ENCODE peak calls at places on chromosomes 5 and 9, in nine cellular contexts. G is A549, Y is upper lobe of left lung, A is ovary, J is H1, F is stomach, E is transverse colon, S is HepG2, T is suprapubic skin. L is an unnamed sample.
A peak's percentile ranks its signal among the peaks of the same experiment; 100 is the strongest.

GRCh38 chr9:37976714-37977477 is 73.0 kb upstream of the SLC25A51 start:
- DNase-seq in G (no peak), Y (no peak), A (no peak), J (no peak), F (no peak), E (no peak), S (no peak), T (no peak), L (peak; percentile 78)

GRCh38 chr5:151081426-151082273 is 816 bp upstream of the TNIP1 start:
- DNase-seq in G (no peak), Y (no peak), A (no peak), J (no peak), F (no peak), E (no peak), S (peak; percentile 65), T (no peak), L (no peak)

GRCh38 chr9:93084471-93084881 is 11.5 kb upstream of the CARD19 start:
- DNase-seq in G (no peak), Y (peak; percentile 18), A (peak; percentile 16), J (no peak), F (no peak), E (no peak), S (no peak), T (peak; percentile 46), L (peak; percentile 50)

GRCh38 chr9:105912868-105913516 is 218.7 kb downstream of the TMEM38B start:
- DNase-seq in G (peak; percentile 28), Y (no peak), A (no peak), J (no peak), F (no peak), E (no peak), S (no peak), T (no peak), L (no peak)

GRCh38 chr5:158013303-158013702 is 154.4 kb upstream of the CLINT1 start:
- DNase-seq in G (no peak), Y (no peak), A (no peak), J (peak; percentile 54), F (no peak), E (no peak), S (no peak), T (no peak), L (no peak)

GRCh38 chr9:136043386-136044054 is 51.6 kb downstream of the NACC2 start:
- DNase-seq in G (no peak), Y (no peak), A (no peak), J (peak; percentile 41), F (peak; percentile 8), E (no peak), S (no peak), T (no peak), L (peak; percentile 45)

GRCh38 chr5:29037716-29038115 is 1999.3 kb upstream of the CDH9 start:
- DNase-seq in G (no peak), Y (no peak), A (no peak), J (no peak), F (no peak), E (no peak), S (no peak), T (no peak), L (no peak)

GRCh38 chr5:113896789-113897188 is 383.3 kb downstream of the YTHDC2 start:
- DNase-seq in G (no peak), Y (no peak), A (no peak), J (no peak), F (no peak), E (no peak), S (no peak), T (no peak), L (no peak)

GRCh38 chr5:149420509-149421371 is 41.6 kb upstream of the IL17B start:
- DNase-seq in G (no peak), Y (no peak), A (no peak), J (no peak), F (peak; percentile 34), E (no peak), S (no peak), T (peak; percentile 81), L (peak; percentile 88)

GRCh38 chr9:14661421-14662059 is 31.7 kb downstream of the ZDHHC21 start:
- DNase-seq in G (peak; percentile 38), Y (no peak), A (no peak), J (no peak), F (no peak), E (no peak), S (peak; percentile 27), T (no peak), L (no peak)

DNA sequence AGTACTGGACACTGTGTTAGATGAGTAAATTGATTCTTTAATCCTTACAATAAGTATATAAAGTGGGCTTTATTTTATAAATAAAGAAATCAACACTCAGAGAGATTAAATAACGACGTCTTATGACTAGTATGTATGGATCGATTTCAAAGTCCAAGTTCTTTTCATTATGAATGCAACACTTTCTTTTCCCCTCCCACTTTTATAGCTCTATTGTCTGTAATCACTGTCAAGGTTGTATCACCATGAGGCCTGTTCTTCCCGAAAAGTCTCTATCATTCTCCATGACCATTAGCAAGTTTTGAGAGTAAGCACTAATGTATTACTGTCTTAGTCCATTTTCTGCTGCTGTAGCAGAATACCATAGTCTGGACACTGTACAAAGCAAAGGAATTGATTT is 228.4 kb downstream of the TLR4 start:
- DNase-seq in G (no peak), Y (no peak), A (no peak), J (no peak), F (no peak), E (no peak), S (no peak), T (no peak), L (no peak)
- H3K27ac ChIP-seq in G (no peak overlapping the region), Y (no peak overlapping the region), A (no peak overlapping the region), J (no peak overlapping the region), F (no peak overlapping the region), E (no peak overlapping the region), S (no peak overlapping the region), T (no peak overlapping the region), L (no peak overlapping the region)

GRCh38 chr5:178199581-178200434 is 4.5 kb upstream of the HNRNPAB start:
- DNase-seq in G (no peak), Y (no peak), A (no peak), J (no peak), F (no peak), E (no peak), S (no peak), T (peak; percentile 36), L (peak; percentile 28)

GRCh38 chr5:178194026-178194425 is 6.9 kb upstream of the GMCL2 start:
- DNase-seq in G (no peak), Y (no peak), A (no peak), J (no peak), F (no peak), E (no peak), S (no peak), T (peak; percentile 42), L (no peak)

GRCh38 chr5:178198706-178199105 is 5.6 kb upstream of the HNRNPAB start:
- DNase-seq in G (no peak), Y (no peak), A (no peak), J (no peak), F (no peak), E (no peak), S (no peak), T (peak; percentile 47), L (peak; percentile 18)

GRCh38 chr5:178196413-178196812 is 7.9 kb upstream of the HNRNPAB start:
- DNase-seq in G (no peak), Y (no peak), A (no peak), J (no peak), F (no peak), E (no peak), S (no peak), T (peak; percentile 40), L (no peak)

GRCh38 chr5:178196986-178197385 is 7.3 kb upstream of the HNRNPAB start:
- DNase-seq in G (no peak), Y (no peak), A (no peak), J (peak; percentile 67), F (no peak), E (peak; percentile 27), S (peak; percentile 23), T (peak; percentile 40), L (peak; percentile 32)
- TF ChIP-seq CTCF in G (peak; percentile 14), Y (peak; percentile 22), A (no peak), J (peak; percentile 49), F (peak; percentile 12), E (peak; percentile 63), S (peak; percentile 70), T (no peak), L (no peak)

GRCh38 chr9:26955921-26956886 is at the start of gene IFT74:
- DNase-seq in G (peak; percentile 98), Y (peak; percentile 99), A (peak; percentile 98), J (peak; percentile 91), F (peak; percentile 97), E (peak; percentile 98), S (peak; percentile 96), T (peak; percentile 99), L (peak; percentile 99)

GRCh38 chr9:26951794-26952193 is 4.4 kb upstream of the IFT74 start:
- DNase-seq in G (no peak), Y (no peak), A (no peak), J (no peak), F (no peak), E (no peak), S (no peak), T (no peak), L (no peak)

GRCh38 chr9:26954050-26954508 is 2.1 kb upstream of the IFT74 start:
- DNase-seq in G (no peak), Y (no peak), A (no peak), J (no peak), F (no peak), E (no peak), S (no peak), T (no peak), L (no peak)

GRCh38 chr9:26950521-26950920 is 3.5 kb upstream of the PLAA start:
- DNase-seq in G (no peak), Y (no peak), A (no peak), J (no peak), F (no peak), E (no peak), S (no peak), T (no peak), L (no peak)

DNA sequence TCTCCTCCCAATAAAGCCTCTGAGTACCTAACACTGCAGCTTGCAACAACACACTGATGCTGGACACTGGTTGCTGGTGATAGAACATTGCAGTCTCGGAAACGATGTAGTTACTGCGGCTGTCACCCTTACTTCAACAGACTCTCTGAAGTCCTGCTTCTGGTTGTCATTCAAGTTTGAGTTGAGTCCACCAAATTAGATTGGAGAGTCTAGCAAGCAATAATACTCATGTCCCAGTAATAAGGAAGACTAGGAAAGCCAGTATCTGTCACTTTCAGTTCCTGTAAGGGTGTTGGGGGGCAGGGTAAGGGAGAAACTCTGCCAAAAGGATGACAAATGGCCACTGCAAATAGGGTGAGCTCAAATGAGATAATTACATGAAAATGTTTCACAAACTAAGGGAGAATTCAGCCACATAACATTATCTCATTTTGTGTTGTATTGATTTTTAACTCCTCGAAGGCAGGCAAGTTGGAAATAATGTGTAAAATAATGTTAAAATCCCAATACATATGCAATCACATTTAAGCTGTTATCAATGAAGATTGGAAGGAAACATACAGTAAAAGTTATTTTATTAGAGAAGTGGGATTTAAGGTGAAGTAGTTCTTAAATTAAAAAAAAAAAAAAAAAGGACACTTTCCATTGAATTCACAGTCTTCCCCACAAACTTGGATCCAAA is 849 bp upstream of the IFT74 start:
- DNase-seq in G (no peak), Y (no peak), A (no peak), J (no peak), F (no peak), E (peak; percentile 24), S (no peak), T (no peak), L (no peak)
- TF ChIP-seq EP300 in G (no peak), Y (no peak), A (no peak), J (no peak), F (no peak), E (no peak), S (no peak), T (no peak), L (no peak)

GRCh38 chr9:124258765-124259272 is 1.1 kb downstream of the NEK6 start:
- DNase-seq in G (no peak), Y (peak; percentile 48), A (no peak), J (peak; percentile 64), F (no peak), E (peak; percentile 37), S (peak; percentile 23), T (no peak), L (no peak)
- H3K27ac ChIP-seq in G (peak overlapping the region; percentile 84), Y (peak overlapping the region; percentile 91), A (peak overlapping the region; percentile 50), J (no peak overlapping the region), F (peak overlapping the region; percentile 96), E (peak overlapping the region; percentile 95), S (peak overlapping the region; percentile 95), T (peak overlapping the region; percentile 91), L (peak overlapping the region; percentile 96)

L was measured in sigmoid colon.